ENCODE peak calls at places on chromosome 21, in five cellular contexts. One of them, this sample, is unnamed.

GRCh38 chr21:34861302-34861701 is 187.8 kb downstream of the RUNX1 start:
- DNase-seq in stomach: no peak
- DNase-seq in mesendoderm: no peak
- DNase-seq in effector memory CD4-positive, alpha-beta T cell: no peak
- DNase-seq in neuronal stem cell: no peak
- DNase-seq in this sample: no peak

GRCh38 chr21:26007911-26008579 is 162.5 kb downstream of the APP start:
- DNase-seq in stomach: no peak
- DNase-seq in effector memory CD4-positive, alpha-beta T cell: no peak
- DNase-seq in neuronal stem cell: no peak
- DNase-seq in mesendoderm: no peak
- DNase-seq in this sample: no peak

GRCh38 chr21:32101206-32101763 is 177.6 kb downstream of the MIS18A start:
- DNase-seq in mesendoderm: no peak
- DNase-seq in effector memory CD4-positive, alpha-beta T cell: no peak
- DNase-seq in neuronal stem cell: no peak
- DNase-seq in stomach: no peak
- DNase-seq in this sample: no peak

GRCh38 chr21:36909901-36910561 is 56.4 kb downstream of the HLCS start:
- DNase-seq in effector memory CD4-positive, alpha-beta T cell: no peak
- DNase-seq in mesendoderm: no peak
- DNase-seq in stomach: no peak
- DNase-seq in neuronal stem cell: no peak
- DNase-seq in this sample: no peak

GRCh38 chr21:34935868-34936267 is 113.2 kb downstream of the RUNX1 start:
- DNase-seq in mesendoderm: no peak
- DNase-seq in stomach: no peak
- DNase-seq in neuronal stem cell: no peak
- DNase-seq in effector memory CD4-positive, alpha-beta T cell: no peak
- DNase-seq in this sample: no peak

GRCh38 chr21:20971296-20971921 is 26.8 kb upstream of the NCAM2 start:
- DNase-seq in effector memory CD4-positive, alpha-beta T cell: no peak
- DNase-seq in mesendoderm: peak; percentile 63
- DNase-seq in neuronal stem cell: peak; percentile 23
- DNase-seq in stomach: no peak
- DNase-seq in this sample: no peak

GRCh38 chr21:34885125-34885524 is 164.0 kb downstream of the RUNX1 start:
- DNase-seq in effector memory CD4-positive, alpha-beta T cell: no peak
- DNase-seq in neuronal stem cell: no peak
- DNase-seq in stomach: no peak
- DNase-seq in mesendoderm: no peak
- DNase-seq in this sample: no peak

GRCh38 chr21:14787312-14787711 is 241.2 kb upstream of the SAMSN1 start:
- DNase-seq in effector memory CD4-positive, alpha-beta T cell: no peak
- DNase-seq in stomach: no peak
- DNase-seq in mesendoderm: no peak
- DNase-seq in neuronal stem cell: no peak
- DNase-seq in this sample: no peak

GRCh38 chr21:37445228-37445627 is 78.7 kb downstream of the DYRK1A start:
- DNase-seq in mesendoderm: no peak
- DNase-seq in effector memory CD4-positive, alpha-beta T cell: no peak
- DNase-seq in neuronal stem cell: no peak
- DNase-seq in stomach: no peak
- DNase-seq in this sample: no peak

GRCh38 chr21:31941694-31942093 is 68.9 kb downstream of the HUNK start:
- DNase-seq in neuronal stem cell: no peak
- DNase-seq in mesendoderm: no peak
- DNase-seq in stomach: no peak
- DNase-seq in effector memory CD4-positive, alpha-beta T cell: no peak
- DNase-seq in this sample: no peak

GRCh38 chr21:37478821-37479220 is 112.2 kb downstream of the DYRK1A start:
- DNase-seq in stomach: no peak
- DNase-seq in neuronal stem cell: no peak
- DNase-seq in effector memory CD4-positive, alpha-beta T cell: no peak
- DNase-seq in mesendoderm: no peak
- DNase-seq in this sample: no peak

GRCh38 chr21:43345746-43346409 is 81.1 kb downstream of the SIK1 start:
- DNase-seq in stomach: no peak
- DNase-seq in mesendoderm: no peak
- DNase-seq in neuronal stem cell: no peak
- DNase-seq in effector memory CD4-positive, alpha-beta T cell: no peak
- DNase-seq in this sample: no peak

GRCh38 chr21:26849428-26850115 is 4.4 kb upstream of the ADAMTS1 start:
- DNase-seq in mesendoderm: peak; percentile 64
- DNase-seq in neuronal stem cell: peak; percentile 43
- DNase-seq in stomach: no peak
- DNase-seq in effector memory CD4-positive, alpha-beta T cell: no peak
- DNase-seq in this sample: no peak

GRCh38 chr21:35520302-35520701 is 471.2 kb upstream of the RUNX1 start:
- DNase-seq in neuronal stem cell: no peak
- DNase-seq in stomach: no peak
- DNase-seq in mesendoderm: no peak
- DNase-seq in effector memory CD4-positive, alpha-beta T cell: no peak
- DNase-seq in this sample: no peak

GRCh38 chr21:40053007-40053406 is 185.8 kb downstream of the PCP4 start:
- DNase-seq in stomach: no peak
- DNase-seq in neuronal stem cell: no peak
- DNase-seq in mesendoderm: no peak
- DNase-seq in effector memory CD4-positive, alpha-beta T cell: no peak
- DNase-seq in this sample: no peak

GRCh38 chr21:31530918-31531705 is 128.4 kb upstream of the SOD1 start:
- DNase-seq in effector memory CD4-positive, alpha-beta T cell: no peak
- DNase-seq in neuronal stem cell: no peak
- DNase-seq in stomach: peak; percentile 77
- DNase-seq in mesendoderm: no peak
- DNase-seq in this sample: no peak

GRCh38 chr21:25370311-25370744 is 237.0 kb downstream of the MRPL39 start:
- DNase-seq in stomach: no peak
- DNase-seq in mesendoderm: peak; percentile 57
- DNase-seq in neuronal stem cell: no peak
- DNase-seq in effector memory CD4-positive, alpha-beta T cell: no peak
- DNase-seq in this sample: no peak

GRCh38 chr21:25375675-25376074 is 231.6 kb downstream of the MRPL39 start:
- DNase-seq in stomach: no peak
- DNase-seq in mesendoderm: no peak
- DNase-seq in effector memory CD4-positive, alpha-beta T cell: no peak
- DNase-seq in neuronal stem cell: no peak
- DNase-seq in this sample: no peak

GRCh38 chr21:40829308-40829707 is 17.6 kb downstream of the DSCAM start:
- DNase-seq in effector memory CD4-positive, alpha-beta T cell: no peak
- DNase-seq in mesendoderm: no peak
- DNase-seq in neuronal stem cell: no peak
- DNase-seq in stomach: no peak
- DNase-seq in this sample: no peak

GRCh38 chr21:26079376-26079775 is 91.2 kb downstream of the APP start:
- DNase-seq in stomach: no peak
- DNase-seq in neuronal stem cell: no peak
- DNase-seq in effector memory CD4-positive, alpha-beta T cell: no peak
- DNase-seq in mesendoderm: no peak
- DNase-seq in this sample: no peak

GRCh38 chr21:31509108-31510017 is 150.1 kb upstream of the SOD1 start:
- DNase-seq in stomach: no peak
- DNase-seq in effector memory CD4-positive, alpha-beta T cell: peak; percentile 41
- DNase-seq in mesendoderm: peak; percentile 94
- DNase-seq in neuronal stem cell: no peak
- DNase-seq in this sample: no peak

GRCh38 chr21:21230672-21231071 is 232.5 kb downstream of the NCAM2 start:
- DNase-seq in effector memory CD4-positive, alpha-beta T cell: no peak
- DNase-seq in stomach: no peak
- DNase-seq in mesendoderm: peak; percentile 16
- DNase-seq in neuronal stem cell: no peak
- DNase-seq in this sample: no peak

GRCh38 chr21:32298148-32298559 is 501 bp upstream of the MRAP start:
- DNase-seq in neuronal stem cell: no peak
- DNase-seq in stomach: no peak
- DNase-seq in effector memory CD4-positive, alpha-beta T cell: no peak
- DNase-seq in mesendoderm: no peak
- DNase-seq in this sample: no peak

GRCh38 chr21:33916200-33916567 is 580 bp upstream of the ATP5PO start:
- DNase-seq in mesendoderm: no peak
- DNase-seq in neuronal stem cell: no peak
- DNase-seq in effector memory CD4-positive, alpha-beta T cell: no peak
- DNase-seq in stomach: no peak
- DNase-seq in this sample: no peak

GRCh38 chr21:43352568-43353281 is 74.2 kb downstream of the SIK1 start:
- DNase-seq in stomach: no peak
- DNase-seq in mesendoderm: peak; percentile 68
- DNase-seq in neuronal stem cell: no peak
- DNase-seq in effector memory CD4-positive, alpha-beta T cell: no peak
- DNase-seq in this sample: no peak

GRCh38 chr21:35819134-35819533 is 241.2 kb downstream of the SETD4 start:
- DNase-seq in effector memory CD4-positive, alpha-beta T cell: no peak
- DNase-seq in neuronal stem cell: no peak
- DNase-seq in stomach: no peak
- DNase-seq in mesendoderm: no peak
- DNase-seq in this sample: no peak

GRCh38 chr21:32096411-32096810 is 182.4 kb downstream of the MIS18A start:
- DNase-seq in effector memory CD4-positive, alpha-beta T cell: no peak
- DNase-seq in mesendoderm: peak; percentile 79
- DNase-seq in stomach: no peak
- DNase-seq in neuronal stem cell: peak; percentile 26
- DNase-seq in this sample: no peak

GRCh38 chr21:38819719-38820147 is 14.0 kb downstream of the ETS2 start:
- DNase-seq in neuronal stem cell: no peak
- DNase-seq in mesendoderm: no peak
- DNase-seq in stomach: peak; percentile 58
- DNase-seq in effector memory CD4-positive, alpha-beta T cell: no peak
- DNase-seq in this sample: peak; percentile 75

DNA sequence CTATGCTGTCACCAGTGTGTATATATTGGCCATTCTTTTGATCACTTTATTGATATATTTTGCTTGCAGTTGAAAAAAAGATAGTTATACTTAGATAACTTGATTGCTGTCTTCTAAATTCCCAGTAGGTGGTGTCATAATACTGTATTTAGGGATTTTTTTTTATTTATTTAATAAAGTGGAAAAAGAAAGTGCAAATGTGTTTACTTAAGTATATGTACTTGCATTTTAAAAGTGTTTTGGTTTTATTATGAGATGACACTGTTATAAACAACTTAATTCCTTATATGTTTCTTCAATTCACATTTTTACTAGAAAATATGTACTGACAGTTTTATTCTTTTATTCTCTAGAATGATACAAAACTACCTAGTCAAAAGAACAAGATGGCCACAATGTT is 164.8 kb downstream of the USP25 start:
- DNase-seq in effector memory CD4-positive, alpha-beta T cell: no peak
- DNase-seq in neuronal stem cell: no peak
- DNase-seq in mesendoderm: no peak
- DNase-seq in stomach: no peak
- DNase-seq in this sample: no peak
- H3K27ac ChIP-seq in effector memory CD4-positive, alpha-beta T cell: no peak overlapping the region
- H3K27ac ChIP-seq in neuronal stem cell: no peak overlapping the region
- H3K27ac ChIP-seq in mesendoderm: no peak overlapping the region
- H3K27ac ChIP-seq in stomach: no peak overlapping the region
- H3K27ac ChIP-seq in this sample: no peak overlapping the region

GRCh38 chr21:42235593-42235992 is 16.7 kb downstream of the ABCG1 start:
- DNase-seq in mesendoderm: peak; percentile 15
- DNase-seq in neuronal stem cell: no peak
- DNase-seq in stomach: no peak
- DNase-seq in effector memory CD4-positive, alpha-beta T cell: no peak
- DNase-seq in this sample: no peak
- H3K4me1 ChIP-seq in mesendoderm: peaks cover 2% of the 10 kb centered on the region
- H3K4me1 ChIP-seq in neuronal stem cell: peaks cover 5% of the 10 kb centered on the region
- H3K4me1 ChIP-seq in stomach: peaks cover 66% of the 10 kb centered on the region
- H3K4me1 ChIP-seq in effector memory CD4-positive, alpha-beta T cell: peaks cover 82% of the 10 kb centered on the region
- H3K4me1 ChIP-seq in this sample: peaks cover 86% of the 10 kb centered on the region

DNA sequence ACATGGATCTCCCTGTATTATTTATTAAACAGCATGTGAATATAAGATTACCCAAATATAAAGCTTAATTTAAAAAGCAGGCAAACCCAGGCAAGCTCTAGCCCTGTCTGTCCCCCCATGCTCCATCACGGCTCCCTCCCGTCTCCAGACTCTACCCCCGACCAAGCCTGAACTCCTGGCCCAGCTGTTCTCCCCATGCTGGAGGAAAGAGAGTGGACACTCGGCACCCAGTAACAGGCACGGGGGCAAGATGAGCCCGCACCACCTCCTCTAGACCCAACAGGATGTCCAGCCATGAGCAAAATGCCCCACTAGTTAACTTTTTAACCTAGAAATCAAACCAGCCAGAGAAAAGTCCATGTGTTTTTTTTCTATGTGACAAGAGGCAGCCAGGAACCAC is 19.3 kb downstream of the SLC19A1 start:
- DNase-seq in stomach: no peak
- DNase-seq in mesendoderm: no peak
- DNase-seq in neuronal stem cell: no peak
- DNase-seq in effector memory CD4-positive, alpha-beta T cell: no peak
- DNase-seq in this sample: no peak
- H3K36me3 ChIP-seq in stomach: peaks cover 27% of the 10 kb centered on the region
- H3K36me3 ChIP-seq in mesendoderm: peaks cover 2% of the 10 kb centered on the region
- H3K36me3 ChIP-seq in neuronal stem cell: peaks cover 24% of the 10 kb centered on the region
- H3K36me3 ChIP-seq in effector memory CD4-positive, alpha-beta T cell: peaks cover 13% of the 10 kb centered on the region
- H3K36me3 ChIP-seq in this sample: peaks cover 13% of the 10 kb centered on the region

DNA sequence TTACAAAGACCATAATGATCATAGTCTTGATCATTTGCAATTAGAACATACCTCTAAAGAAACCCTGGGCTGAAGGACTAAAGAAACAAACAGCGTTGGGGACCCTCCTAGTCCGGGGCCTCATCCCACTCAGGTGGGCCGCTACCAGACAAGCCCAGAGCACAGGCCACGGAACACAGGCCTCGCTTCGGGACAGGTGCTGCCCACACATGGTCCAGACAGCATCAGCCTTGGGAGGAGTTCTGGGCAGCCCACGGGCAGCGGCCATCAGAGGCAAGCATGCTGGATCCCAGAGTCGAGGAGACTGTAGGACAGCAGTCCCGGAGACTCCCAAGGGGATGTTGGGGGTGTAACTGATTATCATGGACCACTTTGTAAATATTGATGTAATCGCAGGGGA is 4.9 kb downstream of the C2CD2 start:
- DNase-seq in effector memory CD4-positive, alpha-beta T cell: no peak
- DNase-seq in neuronal stem cell: no peak
- DNase-seq in mesendoderm: no peak
- DNase-seq in stomach: no peak
- DNase-seq in this sample: no peak
- H3K27ac ChIP-seq in effector memory CD4-positive, alpha-beta T cell: no peak overlapping the region
- H3K27ac ChIP-seq in neuronal stem cell: no peak overlapping the region
- H3K27ac ChIP-seq in mesendoderm: no peak overlapping the region
- H3K27ac ChIP-seq in stomach: peak overlapping the region; percentile 36
- H3K27ac ChIP-seq in this sample: no peak overlapping the region

GRCh38 chr21:44986471-44987291 is 46.9 kb downstream of the SLX9 start:
- DNase-seq in neuronal stem cell: no peak
- DNase-seq in stomach: no peak
- DNase-seq in mesendoderm: no peak
- DNase-seq in effector memory CD4-positive, alpha-beta T cell: no peak
- DNase-seq in this sample: peak; percentile 40
- H3K4me1 ChIP-seq in neuronal stem cell: peaks cover 29% of the 10 kb centered on the region
- H3K4me1 ChIP-seq in stomach: peaks cover 7% of the 10 kb centered on the region
- H3K4me1 ChIP-seq in mesendoderm: no peaks in the 10 kb centered on the region
- H3K4me1 ChIP-seq in effector memory CD4-positive, alpha-beta T cell: no peaks in the 10 kb centered on the region
- H3K4me1 ChIP-seq in this sample: peaks cover 6% of the 10 kb centered on the region

GRCh38 chr21:46569071-46569470 is 35.8 kb downstream of the S100B start:
- DNase-seq in effector memory CD4-positive, alpha-beta T cell: no peak
- DNase-seq in mesendoderm: no peak
- DNase-seq in neuronal stem cell: no peak
- DNase-seq in stomach: no peak
- DNase-seq in this sample: no peak
- H3K36me3 ChIP-seq in effector memory CD4-positive, alpha-beta T cell: peaks cover 49% of the 10 kb centered on the region
- H3K36me3 ChIP-seq in mesendoderm: peaks cover 14% of the 10 kb centered on the region
- H3K36me3 ChIP-seq in neuronal stem cell: peaks cover 38% of the 10 kb centered on the region
- H3K36me3 ChIP-seq in stomach: peaks cover 88% of the 10 kb centered on the region
- H3K36me3 ChIP-seq in this sample: peaks cover 70% of the 10 kb centered on the region

GRCh38 chr21:28885853-28886177 is 106.9 kb downstream of the LTN1 start:
- DNase-seq in neuronal stem cell: no peak
- DNase-seq in effector memory CD4-positive, alpha-beta T cell: no peak
- DNase-seq in stomach: no peak
- DNase-seq in mesendoderm: no peak
- DNase-seq in this sample: no peak
- H3K27ac ChIP-seq in neuronal stem cell: no peak overlapping the region
- H3K27ac ChIP-seq in effector memory CD4-positive, alpha-beta T cell: peak overlapping the region; percentile 83
- H3K27ac ChIP-seq in stomach: no peak overlapping the region
- H3K27ac ChIP-seq in mesendoderm: no peak overlapping the region
- H3K27ac ChIP-seq in this sample: peak overlapping the region; percentile 96

This sample was measured in lower lobe of right lung.